ENCODE peak calls at places on chromosomes 6 and 20, in six cellular contexts. M is activated naive CD8-positive, alpha-beta T cell treated with anti-CD3 and anti-CD28 coated beads for 36 hours; G is NCI-H2029; P is colonic mucosa; D is HL-60; S is ELR. J is an unnamed sample.

GRCh38 chr6:20873425-20874190 is 339.4 kb downstream of the CDKAL1 start:
- DNase-seq in M (no peak), G (no peak), P (no peak), D (no peak), S (peak; percentile 32), J (no peak)

GRCh38 chr20:52896348-52896747 is 75.8 kb upstream of the TSHZ2 start:
- DNase-seq in M (no peak), G (no peak), P (no peak), D (no peak), S (no peak), J (no peak)

GRCh38 chr6:89887452-89888137 is 6.7 kb upstream of the GJA10 start:
- DNase-seq in M (peak; percentile 14), G (no peak), P (no peak), D (peak; percentile 5), S (peak; percentile 2), J (no peak)

GRCh38 chr6:162388383-162388777 is 339.2 kb downstream of the PRKN start:
- DNase-seq in M (no peak), G (no peak), P (no peak), D (no peak), S (no peak), J (peak; percentile 55)

GRCh38 chr20:45230631-45231030 is 9.5 kb downstream of the SEMG2 start:
- DNase-seq in M (no peak), G (no peak), P (no peak), D (no peak), S (no peak), J (no peak)

GRCh38 chr6:76441850-76442249 is 369.4 kb upstream of the IMPG1 start:
- DNase-seq in M (no peak), G (no peak), P (no peak), D (no peak), S (no peak), J (no peak)

GRCh38 chr6:41733349-41733706 is 2.1 kb downstream of the TFEB start:
- DNase-seq in M (peak; percentile 10), G (no peak), P (no peak), D (no peak), S (no peak), J (no peak)

GRCh38 chr6:39137235-39137634 is 22.2 kb upstream of the SAYSD1 start:
- DNase-seq in M (peak; percentile 14), G (no peak), P (peak; percentile 37), D (no peak), S (peak; percentile 57), J (no peak)

GRCh38 chr20:12984863-12985262 is 23.9 kb upstream of the SPTLC3 start:
- DNase-seq in M (no peak), G (no peak), P (no peak), D (no peak), S (no peak), J (no peak)

J was measured in left lobe of liver.